ENCODE peak calls at places on chromosomes 7 and 10, in seven cellular contexts. S is GM23248; E is M059J; U is GM19239; A is brain microvascular endothelial cell; L is brain pericyte; Z is activated CD4-positive, alpha-beta T cell treated with anti-CD3 and anti-CD28 coated beads for 48 hours. Q is an unnamed sample.

GRCh38 chr10:116866987-116867595 is 17.8 kb downstream of the ENO4 start:
- DNase-seq in E (no peak), Z (no peak), A (peak), S (peak), U (no peak), L (no peak), Q (peak)

GRCh38 chr10:59654007-59654406 is 55.6 kb downstream of the SLC16A9 start:
- DNase-seq in U (no peak), S (no peak), L (no peak), E (no peak), Z (no peak), A (no peak), Q (no peak)

GRCh38 chr7:157907998-157908782 is 571.4 kb downstream of the DNAJB6 start:
- DNase-seq in Z (no peak), L (no peak), E (peak), S (no peak), A (no peak), U (no peak), Q (no peak)

GRCh38 chr10:60803433-60803832 is 25.2 kb downstream of the CDK1 start:
- DNase-seq in A (no peak), S (no peak), E (no peak), U (no peak), Z (no peak), L (no peak), Q (no peak)

GRCh38 chr10:12534824-12535223 is 185.5 kb downstream of the CAMK1D start:
- DNase-seq in Z (peak), S (no peak), A (peak), L (no peak), E (peak), U (no peak), Q (no peak)

GRCh38 chr7:55080000-55080629 is 61.3 kb downstream of the EGFR start:
- DNase-seq in U (no peak), L (no peak), S (no peak), A (no peak), Z (no peak), E (no peak), Q (no peak)

GRCh38 chr7:108004220-108005142 is 1.5 kb upstream of the LAMB1 start:
- DNase-seq in L (no peak), Z (no peak), S (peak), E (peak), U (peak), A (peak), Q (peak)

GRCh38 chr7:80018941-80019808 is 115.5 kb upstream of the GNAI1 start:
- DNase-seq in Z (peak), E (peak), L (peak), S (peak), U (peak), A (peak), Q (peak)

GRCh38 chr7:41188163-41189130 is 514.4 kb downstream of the INHBA start:
- DNase-seq in A (peak), L (peak), Z (no peak), U (no peak), S (peak), E (peak), Q (peak)

GRCh38 chr10:61063035-61063434 is 119.0 kb upstream of the RHOBTB1 start:
- DNase-seq in A (no peak), U (no peak), Z (no peak), L (no peak), E (no peak), S (peak), Q (no peak)

GRCh38 chr10:131762789-131763696 is 137.8 kb upstream of the PPP2R2D start:
- DNase-seq in S (no peak), L (no peak), A (no peak), Z (no peak), E (no peak), U (no peak), Q (no peak)

GRCh38 chr7:46705416-46706255 is 784.6 kb upstream of the IGFBP3 start:
- DNase-seq in U (no peak), A (no peak), E (peak), Z (no peak), L (no peak), S (peak), Q (peak)

GRCh38 chr10:117539903-117540639 is 2.5 kb upstream of the EMX2 start:
- DNase-seq in E (no peak), U (no peak), S (peak), A (no peak), L (no peak), Z (no peak), Q (no peak)

GRCh38 chr7:47931005-47931787 is 17.1 kb downstream of the PKD1L1 start:
- DNase-seq in E (peak), Z (no peak), S (peak), A (no peak), L (no peak), U (no peak), Q (no peak)

GRCh38 chr7:73496626-73497025 is 25.5 kb downstream of the BAZ1B start:
- DNase-seq in Z (no peak), E (no peak), S (no peak), L (no peak), U (no peak), A (no peak), Q (no peak)

GRCh38 chr7:132685301-132685700 is 109.0 kb upstream of the PLXNA4 start:
- DNase-seq in E (peak), L (no peak), U (no peak), S (no peak), A (no peak), Z (no peak), Q (no peak)

GRCh38 chr10:916716-917415 is 14.6 kb downstream of the LARP4B start:
- DNase-seq in U (no peak), E (no peak), L (no peak), Z (no peak), A (no peak), S (no peak), Q (no peak)

GRCh38 chr7:140675726-140676125 is 3.0 kb downstream of the ADCK2 start:
- DNase-seq in S (no peak), Z (no peak), A (no peak), U (no peak), L (no peak), E (no peak), Q (no peak)

GRCh38 chr10:125003146-125003900 is 61.4 kb downstream of the ZRANB1 start:
- DNase-seq in U (no peak), S (no peak), E (no peak), Z (no peak), A (no peak), L (no peak), Q (no peak)

GRCh38 chr7:34108150-34108549 is 202.8 kb downstream of the BMPER start:
- DNase-seq in S (peak), U (no peak), E (no peak), Z (no peak), L (no peak), A (peak), Q (no peak)

GRCh38 chr10:63414481-63415260 is 51.1 kb downstream of the JMJD1C start:
- DNase-seq in E (peak), U (no peak), S (peak), A (no peak), L (no peak), Z (no peak), Q (no peak)

GRCh38 chr10:3875842-3876235 is 90.8 kb upstream of the KLF6 start:
- DNase-seq in A (no peak), L (no peak), E (no peak), S (no peak), U (no peak), Z (no peak), Q (no peak)

GRCh38 chr10:8393531-8393930 is 339.0 kb downstream of the GATA3 start:
- DNase-seq in S (no peak), L (no peak), Z (no peak), E (peak), A (no peak), U (no peak), Q (no peak)

GRCh38 chr7:78334027-78334825 is 535.7 kb downstream of the PHTF2 start:
- DNase-seq in L (no peak), A (no peak), U (no peak), E (no peak), S (no peak), Z (no peak), Q (no peak)

GRCh38 chr10:19212590-19212989 is 164.0 kb downstream of the MALRD1 start:
- DNase-seq in Z (no peak), U (no peak), A (no peak), E (no peak), L (no peak), S (no peak), Q (no peak)

GRCh38 chr7:23062452-23062851 is 43.1 kb upstream of the KLHL7 start:
- DNase-seq in U (no peak), E (no peak), L (no peak), Z (no peak), S (peak), A (no peak), Q (no peak)